ENCODE peak calls at places on chromosome 7, in four cellular contexts. X is kidney, W is IMR-90, I is bronchial epithelial cell. F is an unnamed sample.

GRCh38 chr7:95331004-95331337 is 6.6 kb upstream of the PON1 start:
- DNase-seq in X (no peak), W (no peak), I (no peak), F (no peak)

GRCh38 chr7:128867842-128868623 is 5.4 kb downstream of the ATP6V1F start:
- DNase-seq in X (no peak), W (peak; percentile 51), I (peak; percentile 92), F (no peak)

GRCh38 chr7:11341285-11341944 is 367.7 kb downstream of the PHF14 start:
- DNase-seq in X (no peak), W (no peak), I (peak; percentile 50), F (no peak)

GRCh38 chr7:56125831-56126230 is 9.6 kb upstream of the NUPR2 start:
- DNase-seq in X (no peak), W (no peak), I (no peak), F (no peak)

GRCh38 chr7:157485361-157485831 is 148.6 kb downstream of the DNAJB6 start:
- DNase-seq in X (no peak), W (no peak), I (no peak), F (no peak)

GRCh38 chr7:46658281-46658680 is 737.2 kb upstream of the IGFBP3 start:
- DNase-seq in X (no peak), W (no peak), I (peak; percentile 42), F (no peak)

GRCh38 chr7:28891192-28891872 is 66.8 kb downstream of the TRIL start:
- DNase-seq in X (peak; percentile 72), W (no peak), I (no peak), F (no peak)

GRCh38 chr7:131581241-131582157 is 25.1 kb upstream of the PODXL start:
- DNase-seq in X (peak; percentile 80), W (no peak), I (no peak), F (peak; percentile 69)

GRCh38 chr7:91128574-91129348 is 135.5 kb upstream of the FZD1 start:
- DNase-seq in X (no peak), W (peak; percentile 38), I (peak; percentile 10), F (no peak)

GRCh38 chr7:2199528-2199927 is 33.2 kb downstream of the MAD1L1 start:
- DNase-seq in X (no peak), W (no peak), I (no peak), F (no peak)

GRCh38 chr7:27213904-27214586 is 14.2 kb upstream of the HOXA13 start:
- DNase-seq in X (no peak), W (no peak), I (no peak), F (peak; percentile 43)

GRCh38 chr7:116236020-116236630 is 25.8 kb downstream of the TES start:
- DNase-seq in X (no peak), W (peak; percentile 65), I (no peak), F (no peak)

GRCh38 chr7:27145884-27146401 is 1.6 kb downstream of the HOXA6 start:
- DNase-seq in X (peak; percentile 76), W (no peak), I (no peak), F (no peak)

GRCh38 chr7:129952164-129952652 is 552 bp downstream of the UBE2H start:
- DNase-seq in X (peak; percentile 82), W (no peak), I (peak; percentile 18), F (no peak)

GRCh38 chr7:132882714-132883428 is 199.0 kb downstream of the CHCHD3 start:
- DNase-seq in X (no peak), W (no peak), I (no peak), F (no peak)

GRCh38 chr7:128074736-128075135 is 43.5 kb upstream of the LRRC4 start:
- DNase-seq in X (no peak), W (no peak), I (no peak), F (no peak)

GRCh38 chr7:13293264-13294002 is 606.0 kb downstream of the ARL4A start:
- DNase-seq in X (no peak), W (no peak), I (no peak), F (no peak)

GRCh38 chr7:142873281-142873784 is 12.2 kb downstream of the TRPV6 start:
- DNase-seq in X (no peak), W (no peak), I (no peak), F (no peak)

GRCh38 chr7:139774376-139774775 is 3.4 kb downstream of the HIPK2 start:
- DNase-seq in X (no peak), W (peak; percentile 90), I (peak; percentile 84), F (no peak)

GRCh38 chr7:84196007-84196551 is 1.5 kb upstream of the SEMA3A start:
- DNase-seq in X (no peak), W (peak; percentile 77), I (peak; percentile 63), F (no peak)

GRCh38 chr7:149188637-149189259 is 6.6 kb upstream of the ZNF282 start:
- DNase-seq in X (no peak), W (no peak), I (no peak), F (no peak)

GRCh38 chr7:131655866-131656265 is 99.4 kb upstream of the PODXL start:
- DNase-seq in X (no peak), W (no peak), I (no peak), F (no peak)

GRCh38 chr7:105218215-105218614 is 170.5 kb downstream of the SRPK2 start:
- DNase-seq in X (no peak), W (peak; percentile 8), I (peak; percentile 89), F (no peak)

GRCh38 chr7:149662591-149663095 is 110.7 kb downstream of the ZNF467 start:
- DNase-seq in X (no peak), W (peak; percentile 44), I (peak; percentile 70), F (no peak)

GRCh38 chr7:74061840-74062539 is 21.6 kb upstream of the LIMK1 start:
- DNase-seq in X (peak; percentile 95), W (peak; percentile 91), I (peak; percentile 85), F (peak; percentile 90)

GRCh38 chr7:55486991-55487390 is 85.3 kb downstream of the VOPP1 start:
- DNase-seq in X (no peak), W (no peak), I (no peak), F (no peak)

GRCh38 chr7:32894171-32894570 is 2.6 kb upstream of the KBTBD2 start:
- DNase-seq in X (no peak), W (no peak), I (no peak), F (no peak)

GRCh38 chr7:110386914-110387313 is 704.0 kb upstream of the LRRN3 start:
- DNase-seq in X (no peak), W (peak; percentile 79), I (peak; percentile 95), F (no peak)

GRCh38 chr7:39603931-39604330 is 19.4 kb upstream of the RALA start:
- DNase-seq in X (no peak), W (no peak), I (no peak), F (no peak)

GRCh38 chr7:158495256-158495655 is 92.4 kb downstream of the PTPRN2 start:
- DNase-seq in X (no peak), W (no peak), I (no peak), F (no peak)

GRCh38 chr7:158494643-158495042 is 93.0 kb downstream of the PTPRN2 start:
- DNase-seq in X (no peak), W (no peak), I (no peak), F (no peak)

GRCh38 chr7:158494162-158494586 is 93.4 kb downstream of the PTPRN2 start:
- DNase-seq in X (no peak), W (no peak), I (no peak), F (no peak)

GRCh38 chr7:158497627-158498026 is 90.0 kb downstream of the PTPRN2 start:
- DNase-seq in X (no peak), W (no peak), I (no peak), F (no peak)

GRCh38 chr7:158495780-158496179 is 91.8 kb downstream of the PTPRN2 start:
- DNase-seq in X (no peak), W (no peak), I (peak; percentile 3), F (no peak)
- TF ChIP-seq CTCF in X (no peak), W (no peak), I (no peak), F (no peak)

DNA sequence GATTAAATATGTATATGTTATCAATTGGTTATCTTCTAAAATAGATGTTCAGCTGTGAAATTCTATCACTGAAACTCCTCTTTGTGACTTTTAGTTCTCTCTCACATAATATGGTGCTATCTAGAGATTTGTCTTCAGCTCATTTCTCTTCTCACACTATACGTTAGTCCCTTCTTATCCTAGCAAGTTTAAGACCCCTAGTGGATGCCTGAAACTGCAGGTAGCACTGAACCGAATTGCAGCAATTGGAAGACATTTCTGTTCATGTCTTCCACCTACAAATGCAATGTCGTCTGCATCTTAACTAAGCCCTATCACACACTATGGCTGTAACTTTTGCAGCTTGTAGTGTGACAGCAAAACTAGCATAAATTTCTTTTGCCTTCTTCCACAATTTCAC is 442.7 kb upstream of the POM121L12 start:
- DNase-seq in X (no peak), W (no peak), I (no peak), F (no peak)
- TF ChIP-seq CTCF in X (no peak), W (no peak), I (no peak), F (no peak)

GRCh38 chr7:44309271-44310091 is 15.9 kb downstream of the CAMK2B start:
- DNase-seq in X (peak; percentile 87), W (peak; percentile 32), I (peak; percentile 20), F (peak; percentile 65)
- TF ChIP-seq CTCF in X (no peak), W (no peak), I (no peak), F (no peak)

GRCh38 chr7:68866136-68866535 is 732.1 kb upstream of the AUTS2 start:
- DNase-seq in X (no peak), W (no peak), I (no peak), F (no peak)

GRCh38 chr7:68865351-68865885 is 732.9 kb upstream of the AUTS2 start:
- DNase-seq in X (no peak), W (no peak), I (no peak), F (no peak)

GRCh38 chr7:68873616-68874015 is 724.7 kb upstream of the AUTS2 start:
- DNase-seq in X (no peak), W (no peak), I (no peak), F (no peak)

GRCh38 chr7:68868975-68869374 is 729.3 kb upstream of the AUTS2 start:
- DNase-seq in X (no peak), W (no peak), I (no peak), F (no peak)
- TF ChIP-seq CTCF in X (no peak), W (no peak), I (no peak), F (no peak)

DNA sequence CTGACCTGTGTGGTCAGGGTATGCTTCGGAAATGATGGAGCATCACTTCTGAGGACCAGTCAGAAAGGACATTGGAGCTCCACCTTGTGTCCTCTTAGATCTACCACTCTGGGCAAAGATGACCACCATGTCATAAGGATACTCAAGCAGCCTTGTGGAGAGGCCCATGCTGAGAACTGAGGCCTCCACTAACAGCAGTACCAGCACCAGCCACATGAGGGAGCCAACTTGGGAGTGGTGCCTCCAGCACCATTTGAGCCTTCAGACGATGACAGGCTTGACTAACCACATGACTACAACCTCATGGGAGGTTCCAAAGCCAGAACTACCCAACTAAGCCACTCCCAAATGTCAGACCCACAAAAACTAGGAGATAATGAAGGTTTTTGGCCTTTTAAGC is 116.0 kb downstream of the NPTX2 start:
- DNase-seq in X (no peak), W (peak; percentile 6), I (peak; percentile 20), F (no peak)
- TF ChIP-seq CTCF in X (no peak), W (no peak), I (peak; percentile 37), F (peak; percentile 21)

GRCh38 chr7:112749775-112750174 is 40.4 kb downstream of the TMEM168 start:
- DNase-seq in X (no peak), W (no peak), I (no peak), F (no peak)
- TF ChIP-seq CTCF in X (no peak), W (no peak), I (no peak), F (no peak)

GRCh38 chr7:21542891-21543527 is at the start of gene DNAH11:
- DNase-seq in X (peak; percentile 75), W (no peak), I (peak; percentile 37), F (no peak)
- TF ChIP-seq CTCF in X (no peak), W (no peak), I (no peak), F (no peak)

F was measured in right atrium auricular region.